ENCODE peak calls at places on chromosomes 1 and 21, in six cellular contexts. One of them, this sample, is unnamed.

GRCh38 chr1:157193702-157194391 is 55.7 kb upstream of the ETV3 start:
- DNase-seq in HAP-1: peak
- DNase-seq in effector CD8-positive, alpha-beta T cell: peak
- DNase-seq in activated CD4-positive, alpha-beta T cell treated with anti-CD3 and anti-CD28 coated beads, Interleukin-2, amount 50 U/mL, for 1 hour: peak
- DNase-seq in astrocyte of the spinal cord: peak
- DNase-seq in small intestine: peak
- DNase-seq in this sample: peak

GRCh38 chr1:28144203-28145135 is 32.0 kb downstream of the PTAFR start:
- DNase-seq in astrocyte of the spinal cord: peak
- DNase-seq in activated CD4-positive, alpha-beta T cell treated with anti-CD3 and anti-CD28 coated beads, Interleukin-2, amount 50 U/mL, for 1 hour: no peak
- DNase-seq in small intestine: no peak
- DNase-seq in HAP-1: no peak
- DNase-seq in effector CD8-positive, alpha-beta T cell: no peak
- DNase-seq in this sample: peak

GRCh38 chr1:201295861-201296260 is 12.6 kb downstream of the PKP1 start:
- DNase-seq in small intestine: peak
- DNase-seq in effector CD8-positive, alpha-beta T cell: no peak
- DNase-seq in activated CD4-positive, alpha-beta T cell treated with anti-CD3 and anti-CD28 coated beads, Interleukin-2, amount 50 U/mL, for 1 hour: no peak
- DNase-seq in astrocyte of the spinal cord: peak
- DNase-seq in HAP-1: no peak
- DNase-seq in this sample: peak

GRCh38 chr1:22117851-22118250 is 25.0 kb downstream of the WNT4 start:
- DNase-seq in astrocyte of the spinal cord: peak
- DNase-seq in effector CD8-positive, alpha-beta T cell: no peak
- DNase-seq in activated CD4-positive, alpha-beta T cell treated with anti-CD3 and anti-CD28 coated beads, Interleukin-2, amount 50 U/mL, for 1 hour: no peak
- DNase-seq in HAP-1: no peak
- DNase-seq in small intestine: no peak
- DNase-seq in this sample: peak

GRCh38 chr1:26335774-26336476 is 18.0 kb downstream of the CRYBG2 start:
- DNase-seq in effector CD8-positive, alpha-beta T cell: no peak
- DNase-seq in small intestine: no peak
- DNase-seq in astrocyte of the spinal cord: no peak
- DNase-seq in HAP-1: no peak
- DNase-seq in activated CD4-positive, alpha-beta T cell treated with anti-CD3 and anti-CD28 coated beads, Interleukin-2, amount 50 U/mL, for 1 hour: no peak
- DNase-seq in this sample: no peak

GRCh38 chr21:42745511-42746239 is 92.3 kb downstream of the PDE9A start:
- DNase-seq in effector CD8-positive, alpha-beta T cell: no peak
- DNase-seq in activated CD4-positive, alpha-beta T cell treated with anti-CD3 and anti-CD28 coated beads, Interleukin-2, amount 50 U/mL, for 1 hour: no peak
- DNase-seq in HAP-1: no peak
- DNase-seq in astrocyte of the spinal cord: no peak
- DNase-seq in small intestine: no peak
- DNase-seq in this sample: no peak

GRCh38 chr1:29851666-29852065 is 615.3 kb downstream of the PTPRU start:
- DNase-seq in astrocyte of the spinal cord: no peak
- DNase-seq in activated CD4-positive, alpha-beta T cell treated with anti-CD3 and anti-CD28 coated beads, Interleukin-2, amount 50 U/mL, for 1 hour: no peak
- DNase-seq in effector CD8-positive, alpha-beta T cell: no peak
- DNase-seq in HAP-1: no peak
- DNase-seq in small intestine: peak
- DNase-seq in this sample: no peak

GRCh38 chr1:198352975-198353695 is 187.3 kb downstream of the ATP6V1G3 start:
- DNase-seq in small intestine: no peak
- DNase-seq in astrocyte of the spinal cord: no peak
- DNase-seq in activated CD4-positive, alpha-beta T cell treated with anti-CD3 and anti-CD28 coated beads, Interleukin-2, amount 50 U/mL, for 1 hour: no peak
- DNase-seq in HAP-1: no peak
- DNase-seq in effector CD8-positive, alpha-beta T cell: no peak
- DNase-seq in this sample: no peak

GRCh38 chr1:244435562-244436205 is 16.0 kb downstream of the ADSS2 start:
- DNase-seq in small intestine: no peak
- DNase-seq in HAP-1: no peak
- DNase-seq in effector CD8-positive, alpha-beta T cell: no peak
- DNase-seq in astrocyte of the spinal cord: peak
- DNase-seq in activated CD4-positive, alpha-beta T cell treated with anti-CD3 and anti-CD28 coated beads, Interleukin-2, amount 50 U/mL, for 1 hour: no peak
- DNase-seq in this sample: peak

GRCh38 chr1:102096162-102096561 is 99.4 kb upstream of the OLFM3 start:
- DNase-seq in HAP-1: no peak
- DNase-seq in activated CD4-positive, alpha-beta T cell treated with anti-CD3 and anti-CD28 coated beads, Interleukin-2, amount 50 U/mL, for 1 hour: no peak
- DNase-seq in astrocyte of the spinal cord: no peak
- DNase-seq in effector CD8-positive, alpha-beta T cell: no peak
- DNase-seq in small intestine: no peak
- DNase-seq in this sample: no peak

GRCh38 chr1:168372857-168373520 is 92.3 kb downstream of the TBX19 start:
- DNase-seq in activated CD4-positive, alpha-beta T cell treated with anti-CD3 and anti-CD28 coated beads, Interleukin-2, amount 50 U/mL, for 1 hour: no peak
- DNase-seq in small intestine: no peak
- DNase-seq in astrocyte of the spinal cord: no peak
- DNase-seq in HAP-1: no peak
- DNase-seq in effector CD8-positive, alpha-beta T cell: no peak
- DNase-seq in this sample: peak

GRCh38 chr1:192066202-192066601 is 92.1 kb upstream of the RGS18 start:
- DNase-seq in astrocyte of the spinal cord: no peak
- DNase-seq in activated CD4-positive, alpha-beta T cell treated with anti-CD3 and anti-CD28 coated beads, Interleukin-2, amount 50 U/mL, for 1 hour: no peak
- DNase-seq in HAP-1: no peak
- DNase-seq in small intestine: no peak
- DNase-seq in effector CD8-positive, alpha-beta T cell: no peak
- DNase-seq in this sample: peak

GRCh38 chr1:174160109-174160473 is 771 bp downstream of the RABGAP1L start:
- DNase-seq in HAP-1: no peak
- DNase-seq in activated CD4-positive, alpha-beta T cell treated with anti-CD3 and anti-CD28 coated beads, Interleukin-2, amount 50 U/mL, for 1 hour: peak
- DNase-seq in small intestine: peak
- DNase-seq in effector CD8-positive, alpha-beta T cell: no peak
- DNase-seq in astrocyte of the spinal cord: peak
- DNase-seq in this sample: peak

GRCh38 chr1:172177849-172178248 is 242.6 kb upstream of the C1orf105 start:
- DNase-seq in activated CD4-positive, alpha-beta T cell treated with anti-CD3 and anti-CD28 coated beads, Interleukin-2, amount 50 U/mL, for 1 hour: no peak
- DNase-seq in HAP-1: no peak
- DNase-seq in effector CD8-positive, alpha-beta T cell: no peak
- DNase-seq in astrocyte of the spinal cord: no peak
- DNase-seq in small intestine: peak
- DNase-seq in this sample: no peak

This sample was measured in fibroblast of pulmonary artery.